ENCODE peak calls at places on chromosomes 5 and 9, in four cellular contexts. Q is choroid plexus epithelial cell, R is ovary, E is suprapubic skin. F is an unnamed sample.
A peak's percentile ranks its signal among the peaks of the same experiment; 100 is the strongest.

GRCh38 chr5:669111-669841 is 23.9 kb downstream of the TPPP start:
- DNase-seq in Q (peak; percentile 59), R (no peak), E (peak; percentile 80), F (no peak)

GRCh38 chr9:97109194-97109811 is 70.4 kb upstream of the CTSV start:
- DNase-seq in Q (peak; percentile 66), R (no peak), E (no peak), F (no peak)

GRCh38 chr9:129702563-129702962 is 37.1 kb downstream of the PRRX2 start:
- DNase-seq in Q (no peak), R (no peak), E (no peak), F (no peak)

GRCh38 chr9:124008855-124009834 is 2.4 kb upstream of the LHX2 start:
- DNase-seq in Q (no peak), R (no peak), E (no peak), F (no peak)

GRCh38 chr5:176819476-176819875 is 9.1 kb downstream of the UNC5A start:
- DNase-seq in Q (no peak), R (no peak), E (no peak), F (no peak)

GRCh38 chr9:105216440-105217178 is 27.8 kb upstream of the SLC44A1 start:
- DNase-seq in Q (peak; percentile 44), R (no peak), E (no peak), F (no peak)

GRCh38 chr5:82894754-82895153 is 182.4 kb downstream of the TMEM167A start:
- DNase-seq in Q (peak; percentile 5), R (no peak), E (no peak), F (no peak)

GRCh38 chr5:159801303-159801702 is 115.0 kb upstream of the ADRA1B start:
- DNase-seq in Q (no peak), R (no peak), E (no peak), F (no peak)

GRCh38 chr9:21611896-21612295 is 129.8 kb upstream of the IFNE start:
- DNase-seq in Q (no peak), R (no peak), E (no peak), F (no peak)

DNA sequence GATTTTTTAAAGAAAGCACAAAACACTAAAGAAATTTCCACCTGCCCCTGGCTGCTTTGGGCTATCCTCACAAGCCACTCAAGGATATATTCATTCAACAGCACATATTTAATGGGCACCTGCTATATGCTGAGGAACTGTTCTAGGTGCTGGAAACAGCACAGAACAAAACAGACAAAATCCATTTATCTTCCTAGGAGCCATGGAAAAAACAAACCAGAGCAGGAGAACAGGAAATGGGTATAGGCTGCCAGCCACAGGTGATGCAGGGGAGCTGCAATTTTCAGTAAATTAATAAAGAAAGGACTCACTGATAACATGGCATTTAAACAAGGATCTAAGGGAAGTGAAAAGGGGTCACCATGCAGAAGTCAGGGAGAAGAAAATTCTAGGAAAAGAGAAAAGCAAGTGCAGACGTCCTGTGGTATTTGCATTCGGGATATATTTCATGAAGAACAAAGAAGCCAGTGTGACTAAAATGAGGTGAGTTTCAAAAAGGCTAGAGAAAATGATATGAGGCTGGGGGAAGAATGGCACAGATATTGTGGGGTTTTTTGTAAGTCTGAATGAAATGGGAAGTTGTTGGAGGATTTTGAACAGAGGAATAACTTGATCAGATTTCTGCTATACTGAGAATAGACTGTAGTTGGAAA is 152.2 kb downstream of the ADAMTSL1 start:
- DNase-seq in Q (no peak), R (no peak), E (no peak), F (no peak)
- TF ChIP-seq CTCF in Q (no peak), R (no peak), E (no peak), F (no peak)

DNA sequence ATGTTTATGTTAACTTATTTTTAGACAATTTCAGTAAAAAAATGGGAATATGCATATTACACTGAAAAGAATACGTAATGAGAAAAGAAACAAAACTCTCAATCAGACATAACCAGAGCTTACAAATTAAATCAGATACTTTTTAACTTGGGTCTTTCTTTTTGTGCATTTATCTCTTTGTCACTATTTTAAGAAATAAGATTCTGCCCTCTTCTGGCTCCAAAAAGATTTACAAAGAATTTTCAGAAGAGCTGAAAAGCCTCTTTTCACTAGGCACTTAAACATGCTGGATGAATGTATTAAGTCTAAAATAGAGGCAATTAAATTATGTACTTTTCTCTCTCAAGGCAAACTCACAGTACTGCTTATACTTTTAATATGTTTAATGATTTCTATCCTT is 55.5 kb downstream of the CEP120 start:
- DNase-seq in Q (peak; percentile 45), R (no peak), E (no peak), F (no peak)
- TF ChIP-seq CTCF in Q (peak; percentile 38), R (no peak), E (no peak), F (peak; percentile 48)

DNA sequence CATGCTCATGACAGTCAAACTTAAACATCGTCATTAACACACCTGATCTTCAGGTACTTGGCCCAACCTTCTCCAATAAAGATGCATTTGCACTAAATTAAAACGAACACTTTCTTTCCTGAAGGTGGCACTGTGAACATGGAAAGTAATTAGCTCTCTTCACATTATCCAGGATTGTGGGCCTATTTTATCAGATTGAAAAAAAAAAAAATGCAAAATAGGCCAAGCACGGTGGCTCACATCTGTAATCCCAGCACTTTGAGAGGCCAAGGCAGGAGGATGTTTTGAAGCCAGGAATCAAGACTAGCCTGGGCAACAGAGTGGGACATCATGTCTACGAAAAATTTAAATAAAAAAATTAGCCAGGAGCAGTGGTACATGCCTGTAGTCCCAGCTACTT is 14.4 kb upstream of the CDC20B start:
- DNase-seq in Q (peak; percentile 28), R (no peak), E (no peak), F (peak; percentile 23)
- TF ChIP-seq CTCF in Q (peak; percentile 36), R (no peak), E (no peak), F (peak; percentile 57)

DNA sequence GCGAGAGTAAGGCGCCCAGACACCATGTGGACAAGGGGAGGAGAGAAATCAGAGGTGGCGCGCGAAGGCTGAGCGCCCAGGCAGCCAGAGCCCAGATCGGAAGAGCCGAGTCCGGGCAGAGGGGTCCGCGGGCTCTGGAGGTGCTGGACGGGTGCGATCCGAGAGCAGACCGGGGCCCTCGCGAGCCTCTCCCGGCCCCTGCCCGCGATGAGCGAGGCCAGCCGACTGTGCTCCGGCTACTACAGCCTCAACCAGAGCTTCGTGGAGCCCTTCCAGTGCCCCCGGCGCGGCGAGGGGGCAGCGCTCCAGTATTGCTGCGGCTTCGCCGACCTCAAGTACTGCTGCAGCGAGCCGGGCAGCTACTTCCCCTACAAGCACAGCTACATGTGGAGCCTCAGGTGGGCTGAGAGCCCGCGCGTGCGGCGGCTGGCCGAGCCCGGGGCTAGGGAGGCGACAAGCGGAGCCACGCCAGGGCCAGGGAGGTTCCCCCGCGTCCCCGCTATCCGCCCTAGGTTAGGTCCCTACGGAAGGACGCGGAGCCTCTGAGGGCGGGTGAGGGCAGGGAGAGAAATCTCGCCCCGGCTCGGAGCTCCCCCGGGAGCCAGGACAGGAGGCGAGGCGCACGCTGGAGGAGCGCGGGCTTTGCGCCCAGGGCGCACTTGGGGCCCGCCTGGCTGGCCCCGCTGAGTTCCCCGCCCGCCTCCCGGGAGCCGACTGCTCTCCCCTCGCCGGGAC is at the start of gene SHISAL2B:
- DNase-seq in Q (peak; percentile 37), R (peak; percentile 22), E (no peak), F (peak; percentile 25)
- TF ChIP-seq CTCF in Q (no peak), R (no peak), E (no peak), F (no peak)

GRCh38 chr9:98593354-98594253 is 115.1 kb downstream of the GABBR2 start:
- DNase-seq in Q (no peak), R (no peak), E (no peak), F (no peak)

GRCh38 chr9:98598861-98599260 is 109.9 kb downstream of the GABBR2 start:
- DNase-seq in Q (no peak), R (no peak), E (no peak), F (no peak)

GRCh38 chr9:98597372-98597771 is 111.4 kb downstream of the GABBR2 start:
- DNase-seq in Q (peak; percentile 58), R (no peak), E (no peak), F (no peak)

GRCh38 chr9:98594551-98595160 is 114.1 kb downstream of the GABBR2 start:
- DNase-seq in Q (no peak), R (no peak), E (no peak), F (no peak)

DNA sequence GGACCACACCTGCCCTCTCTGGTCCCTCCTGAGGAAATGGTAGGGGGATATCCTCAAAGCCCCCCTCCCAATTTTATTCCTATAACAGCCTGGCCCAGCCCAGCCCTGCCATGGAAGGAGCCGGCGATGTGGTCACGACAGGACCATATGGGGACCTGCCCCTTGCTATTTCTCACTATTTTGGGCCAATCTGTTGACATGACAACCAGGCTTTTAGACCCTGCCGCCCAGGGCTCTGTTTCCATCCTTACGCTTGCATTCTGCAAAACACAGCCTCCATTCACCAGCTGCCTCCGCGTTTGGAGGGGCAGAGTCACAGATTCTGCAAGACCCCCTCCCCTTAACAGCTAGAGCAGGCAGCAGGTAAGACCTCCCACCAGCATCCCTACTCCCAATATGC is 112.2 kb downstream of the GABBR2 start:
- DNase-seq in Q (no peak), R (no peak), E (no peak), F (no peak)
- TF ChIP-seq CTCF in Q (no peak), R (no peak), E (no peak), F (no peak)

GRCh38 chr9:15469406-15469805 is 41.4 kb downstream of the PSIP1 start:
- DNase-seq in Q (peak; percentile 25), R (no peak), E (no peak), F (no peak)
- TF ChIP-seq CTCF in Q (no peak), R (no peak), E (no peak), F (peak; percentile 6)

GRCh38 chr5:23840083-23840482 is 332.7 kb downstream of the PRDM9 start:
- DNase-seq in Q (peak; percentile 0), R (no peak), E (no peak), F (no peak)
- TF ChIP-seq CTCF in Q (no peak), R (no peak), E (peak; percentile 6), F (no peak)

DNA sequence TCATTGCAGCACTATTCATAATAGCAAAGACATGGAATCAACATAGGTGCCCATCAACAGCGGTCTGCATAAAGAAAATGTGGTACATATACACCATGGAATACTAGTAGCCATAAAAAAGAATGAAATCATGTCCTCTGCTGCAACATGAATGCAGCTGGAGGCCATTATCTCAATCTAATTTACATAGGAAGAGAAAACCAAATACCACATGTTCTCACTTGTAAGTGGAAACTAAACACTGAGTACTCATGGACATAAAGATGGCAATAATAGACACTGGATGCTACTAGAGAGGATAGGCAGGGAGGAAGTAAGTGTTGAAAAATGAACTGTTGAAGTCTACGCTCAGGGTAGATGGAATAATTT is 203.9 kb upstream of the CDH9 start:
- DNase-seq in Q (no peak), R (no peak), E (no peak), F (no peak)
- TF ChIP-seq CTCF in Q (no peak), R (no peak), E (no peak), F (no peak)

GRCh38 chr5:132138260-132138659 is 64.7 kb downstream of the CSF2 start:
- DNase-seq in Q (peak; percentile 26), R (no peak), E (no peak), F (no peak)

GRCh38 chr5:132136906-132137305 is 63.3 kb downstream of the CSF2 start:
- DNase-seq in Q (peak; percentile 41), R (no peak), E (no peak), F (no peak)

GRCh38 chr5:132130918-132131715 is 57.5 kb downstream of the CSF2 start:
- DNase-seq in Q (no peak), R (no peak), E (no peak), F (no peak)

GRCh38 chr5:132132138-132132537 is 58.5 kb downstream of the CSF2 start:
- DNase-seq in Q (no peak), R (no peak), E (no peak), F (no peak)

DNA sequence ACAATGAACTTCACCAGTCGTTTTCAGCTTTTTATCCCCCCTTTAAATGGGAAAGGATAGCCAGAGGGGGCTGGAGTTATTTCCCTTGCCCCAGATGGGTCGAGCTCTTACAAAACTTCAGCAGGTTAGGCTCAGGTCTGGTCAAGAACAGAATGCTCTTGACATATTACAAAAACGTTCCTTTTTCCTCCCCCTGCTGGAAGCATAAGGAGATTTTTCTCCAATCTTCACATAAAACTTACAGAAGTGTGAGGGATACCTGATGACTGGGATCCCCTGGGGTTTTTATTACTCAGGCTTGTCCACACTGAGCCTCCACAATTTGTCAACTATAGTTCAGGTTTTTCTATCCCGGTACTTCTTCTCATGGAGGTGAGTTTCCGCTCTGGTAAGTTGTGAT is 60.8 kb downstream of the CSF2 start:
- DNase-seq in Q (peak; percentile 64), R (no peak), E (no peak), F (no peak)
- TF ChIP-seq CTCF in Q (peak; percentile 63), R (no peak), E (no peak), F (peak; percentile 8)

F was measured in D721Med.